ENCODE peak calls at places on chromosomes 4 and X, in seven cellular contexts. L, A, B, D, F, Y and V are unnamed samples. For H3K4me1, the result is how much of the 10 kb centered on the place peaks cover.

GRCh38 chr4:151730003-151730559 is 30.7 kb downstream of the GATB start:
- DNase-seq in L (no peak), A (peak), B (no peak), D (no peak), F (no peak), Y (no peak), V (peak)

GRCh38 chrX:119565110-119565663 is at the start of gene STEEP1:
- DNase-seq in L (peak), A (peak), B (peak), D (peak), F (peak), Y (peak), V (peak)

GRCh38 chrX:115112411-115112810 is 76.8 kb upstream of the RBMXL3 start:
- DNase-seq in L (no peak), A (no peak), B (no peak), D (no peak), F (no peak), Y (no peak), V (no peak)

GRCh38 chrX:104118765-104119164 is 6.4 kb downstream of the ZCCHC18 start:
- DNase-seq in L (no peak), A (no peak), B (no peak), D (no peak), F (no peak), Y (no peak), V (no peak)

GRCh38 chr4:26613735-26614134 is 29.9 kb downstream of the TBC1D19 start:
- DNase-seq in L (no peak), A (no peak), B (no peak), D (no peak), F (no peak), Y (no peak), V (no peak)

GRCh38 chr4:165537028-165537648 is 158.3 kb downstream of the CPE start:
- DNase-seq in L (no peak), A (peak), B (no peak), D (no peak), F (no peak), Y (no peak), V (peak)

GRCh38 chrX:25432396-25432795 is 416.6 kb upstream of the ARX start:
- DNase-seq in L (no peak), A (no peak), B (no peak), D (no peak), F (no peak), Y (no peak), V (no peak)

GRCh38 chr4:129526812-129527211 is 430.9 kb downstream of the C4orf33 start:
- DNase-seq in L (no peak), A (peak), B (no peak), D (no peak), F (no peak), Y (no peak), V (no peak)

GRCh38 chr4:187283306-187283705 is 559.6 kb upstream of the FAT1 start:
- DNase-seq in L (no peak), A (no peak), B (no peak), D (no peak), F (no peak), Y (no peak), V (no peak)

GRCh38 chr4:75243570-75243969 is 270.6 kb downstream of the RCHY1 start:
- DNase-seq in L (no peak), A (no peak), B (no peak), D (no peak), F (no peak), Y (no peak), V (no peak)

GRCh38 chr4:72701987-72702819 is 133.2 kb upstream of the ADAMTS3 start:
- DNase-seq in L (no peak), A (peak), B (no peak), D (no peak), F (no peak), Y (no peak), V (peak)

GRCh38 chrX:75781618-75782017 is 3.4 kb downstream of the MAGEE2 start:
- DNase-seq in L (no peak), A (no peak), B (peak), D (no peak), F (no peak), Y (no peak), V (no peak)

GRCh38 chrX:25442501-25442900 is 426.7 kb upstream of the ARX start:
- DNase-seq in L (no peak), A (peak), B (no peak), D (no peak), F (no peak), Y (no peak), V (no peak)

GRCh38 chrX:2662586-2662985 is 28.5 kb upstream of the CD99 start:
- DNase-seq in L (no peak), A (no peak), B (no peak), D (no peak), F (no peak), Y (no peak), V (no peak)

GRCh38 chrX:32483534-32484136 is 727.7 kb downstream of the DMD start:
- DNase-seq in L (no peak), A (peak), B (no peak), D (no peak), F (no peak), Y (no peak), V (peak)

GRCh38 chr4:126004936-126005335 is 690.2 kb downstream of the FAT4 start:
- DNase-seq in L (no peak), A (no peak), B (no peak), D (no peak), F (no peak), Y (no peak), V (peak)

GRCh38 chr4:133130171-133130570 is 18.9 kb upstream of the PCDH10 start:
- DNase-seq in L (no peak), A (no peak), B (no peak), D (no peak), F (no peak), Y (no peak), V (no peak)

GRCh38 chr4:14167876-14168510 is 540.5 kb upstream of the BOD1L1 start:
- DNase-seq in L (no peak), A (peak), B (no peak), D (no peak), F (no peak), Y (peak), V (peak)

GRCh38 chr4:16686195-16686594 is 212.2 kb downstream of the LDB2 start:
- DNase-seq in L (no peak), A (peak), B (no peak), D (no peak), F (no peak), Y (no peak), V (no peak)

GRCh38 chr4:154414796-154415195 is 76.8 kb downstream of the DCHS2 start:
- DNase-seq in L (no peak), A (no peak), B (no peak), D (no peak), F (no peak), Y (no peak), V (no peak)

GRCh38 chr4:182574706-182575105 is 331.5 kb downstream of the TENM3 start:
- DNase-seq in L (no peak), A (no peak), B (no peak), D (no peak), F (no peak), Y (no peak), V (no peak)

GRCh38 chr4:152536545-152537182 is 772 bp upstream of the FBXW7 start:
- DNase-seq in L (peak), A (peak), B (peak), D (peak), F (no peak), Y (peak), V (no peak)

GRCh38 chr4:100095729-100096595 is 94.3 kb downstream of the DDIT4L start:
- DNase-seq in L (peak), A (peak), B (peak), D (peak), F (peak), Y (no peak), V (no peak)

GRCh38 chr4:157896726-157897125 is 276.1 kb downstream of the GASK1B start:
- DNase-seq in L (no peak), A (no peak), B (no peak), D (no peak), F (no peak), Y (no peak), V (no peak)

GRCh38 chrX:20968996-20969395 is 405.2 kb upstream of the CNKSR2 start:
- DNase-seq in L (no peak), A (peak), B (no peak), D (no peak), F (no peak), Y (no peak), V (peak)

GRCh38 chr4:93066746-93067145 is 761.8 kb upstream of the ATOH1 start:
- DNase-seq in L (no peak), A (peak), B (no peak), D (no peak), F (no peak), Y (no peak), V (peak)

GRCh38 chr4:57369446-57369845 is 259.3 kb upstream of the IGFBP7 start:
- DNase-seq in L (no peak), A (no peak), B (no peak), D (no peak), F (no peak), Y (no peak), V (no peak)

GRCh38 chrX:254630-255215 is 26.5 kb upstream of the PLCXD1 start:
- DNase-seq in L (no peak), A (no peak), B (no peak), D (no peak), F (peak), Y (no peak), V (no peak)

GRCh38 chr4:114100288-114101031 is 121.0 kb upstream of the ARSJ start:
- DNase-seq in L (no peak), A (peak), B (no peak), D (no peak), F (no peak), Y (no peak), V (no peak)

GRCh38 chr4:85995361-85995760 is 364.5 kb downstream of the MAPK10 start:
- DNase-seq in L (no peak), A (no peak), B (no peak), D (no peak), F (no peak), Y (no peak), V (no peak)

GRCh38 chrX:18833071-18833731 is 125.8 kb downstream of the PPEF1 start:
- DNase-seq in L (peak), A (no peak), B (peak), D (no peak), F (peak), Y (no peak), V (no peak)

GRCh38 chrX:71993371-71993770 is 82.7 kb downstream of the NHSL2 start:
- DNase-seq in L (no peak), A (no peak), B (no peak), D (no peak), F (no peak), Y (no peak), V (no peak)

GRCh38 chr4:90958256-90958895 is 831.2 kb downstream of the CCSER1 start:
- DNase-seq in L (no peak), A (peak), B (no peak), D (no peak), F (no peak), Y (peak), V (peak)

GRCh38 chrX:48068096-48068887 is 3.1 kb downstream of the ZNF630 start:
- DNase-seq in L (no peak), A (no peak), B (no peak), D (no peak), F (no peak), Y (no peak), V (no peak)

GRCh38 chr4:73870778-73871177 is 1.6 kb downstream of the CXCL1 start:
- DNase-seq in L (no peak), A (peak), B (no peak), D (no peak), F (no peak), Y (no peak), V (peak)

GRCh38 chrX:97401586-97402101 is 517.9 kb downstream of the RPA4 start:
- DNase-seq in L (no peak), A (peak), B (no peak), D (no peak), F (no peak), Y (no peak), V (no peak)

GRCh38 chr4:24729041-24729730 is 66.2 kb upstream of the SOD3 start:
- DNase-seq in L (peak), A (no peak), B (no peak), D (no peak), F (no peak), Y (no peak), V (no peak)

GRCh38 chr4:183960912-183961569 is 55.9 kb downstream of the STOX2 start:
- DNase-seq in L (no peak), A (peak), B (no peak), D (no peak), F (no peak), Y (no peak), V (no peak)

GRCh38 chr4:71785957-71786356 is 2.1 kb upstream of the GC start:
- DNase-seq in L (no peak), A (no peak), B (no peak), D (no peak), F (no peak), Y (no peak), V (no peak)

GRCh38 chr4:7760228-7760627 is 179.4 kb downstream of the AFAP1 start:
- DNase-seq in L (no peak), A (no peak), B (no peak), D (no peak), F (peak), Y (no peak), V (no peak)

GRCh38 chrX:49155243-49155899 is 7.2 kb upstream of the MAGIX start:
- DNase-seq in L (no peak), A (peak), B (no peak), D (peak), F (no peak), Y (peak), V (peak)

GRCh38 chrX:49160908-49161307 is 1.6 kb upstream of the MAGIX start:
- DNase-seq in L (no peak), A (no peak), B (no peak), D (no peak), F (no peak), Y (no peak), V (no peak)

GRCh38 chrX:49157194-49157593 is 5.4 kb upstream of the MAGIX start:
- DNase-seq in L (no peak), A (no peak), B (no peak), D (no peak), F (no peak), Y (no peak), V (no peak)

GRCh38 chrX:49153467-49153866 is 9.1 kb upstream of the MAGIX start:
- DNase-seq in L (no peak), A (no peak), B (no peak), D (no peak), F (no peak), Y (no peak), V (no peak)

DNA sequence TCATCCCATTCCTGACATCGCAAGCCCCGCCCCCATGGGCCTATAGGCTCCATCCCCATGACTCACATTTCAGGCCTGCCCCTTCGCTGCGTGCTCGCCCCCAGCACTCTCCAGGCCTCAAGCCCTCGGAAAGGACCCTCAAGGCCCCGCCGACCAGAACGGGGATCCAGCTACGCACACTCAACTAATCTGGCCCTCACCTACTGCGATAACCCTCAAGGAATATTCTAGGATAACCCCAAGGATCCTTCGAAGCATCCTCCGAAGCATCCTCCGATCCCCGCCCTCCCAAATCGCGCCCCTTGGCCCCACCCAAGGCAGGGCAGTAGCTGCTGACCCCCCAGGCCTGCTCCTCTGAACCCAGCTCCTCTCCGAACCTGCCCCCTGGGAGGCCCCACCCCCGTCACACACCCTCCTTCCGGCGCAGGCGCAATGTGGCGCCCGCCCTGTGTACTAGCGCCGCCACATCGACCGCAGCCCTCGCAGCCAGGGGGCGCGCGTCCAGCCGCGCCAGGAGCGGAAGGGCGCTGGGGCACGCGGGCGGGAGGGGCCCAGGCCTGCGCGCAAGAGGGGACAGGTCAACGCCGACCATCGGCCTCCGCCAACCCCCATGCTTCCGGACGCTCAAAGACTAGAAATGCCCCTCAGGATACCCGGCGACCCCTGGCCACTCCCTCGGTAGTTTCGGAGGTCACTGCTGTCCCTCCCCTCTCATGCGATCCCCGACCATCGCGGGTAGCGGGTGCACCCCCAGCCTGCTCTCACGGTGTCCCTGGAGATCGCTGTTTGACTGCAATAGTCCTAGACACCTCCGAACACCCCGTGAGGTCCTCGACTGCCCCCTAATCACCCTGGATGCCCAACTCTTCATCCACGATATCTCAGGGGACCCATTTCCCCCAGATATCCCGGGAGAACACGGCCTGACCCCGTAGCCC is 6.4 kb upstream of the MAGIX start:
- DNase-seq in L (peak), A (peak), B (peak), D (peak), F (peak), Y (peak), V (peak)
- TF ChIP-seq CTCF in L (peak), A (peak), B (peak), D (peak), F (peak), Y (peak), V (peak)

DNA sequence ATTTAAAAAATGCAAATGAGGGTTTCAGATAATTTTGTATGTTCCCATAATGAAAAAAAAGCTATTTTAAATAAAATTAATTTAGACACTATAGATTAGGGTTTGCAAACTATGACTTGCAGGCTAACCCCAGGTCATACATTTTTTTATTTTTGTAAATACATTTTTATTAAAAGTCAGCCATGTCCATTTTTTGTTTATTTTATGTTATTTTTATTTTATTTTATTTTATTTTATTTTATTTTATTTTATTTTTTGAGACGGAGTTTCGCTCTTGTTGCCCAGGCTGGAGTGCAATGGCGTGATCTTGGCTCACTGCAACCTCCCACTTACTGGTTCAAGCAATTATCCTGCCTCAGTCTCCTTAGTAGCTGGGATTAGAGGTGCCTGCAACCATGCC is 460.6 kb downstream of the IL15 start:
- DNase-seq in L (no peak), A (no peak), B (no peak), D (no peak), F (no peak), Y (no peak), V (no peak)
- H3K27ac ChIP-seq in L (no peak), A (peak), B (no peak), D (no peak), F (no peak), Y (no peak), V (no peak)

DNA sequence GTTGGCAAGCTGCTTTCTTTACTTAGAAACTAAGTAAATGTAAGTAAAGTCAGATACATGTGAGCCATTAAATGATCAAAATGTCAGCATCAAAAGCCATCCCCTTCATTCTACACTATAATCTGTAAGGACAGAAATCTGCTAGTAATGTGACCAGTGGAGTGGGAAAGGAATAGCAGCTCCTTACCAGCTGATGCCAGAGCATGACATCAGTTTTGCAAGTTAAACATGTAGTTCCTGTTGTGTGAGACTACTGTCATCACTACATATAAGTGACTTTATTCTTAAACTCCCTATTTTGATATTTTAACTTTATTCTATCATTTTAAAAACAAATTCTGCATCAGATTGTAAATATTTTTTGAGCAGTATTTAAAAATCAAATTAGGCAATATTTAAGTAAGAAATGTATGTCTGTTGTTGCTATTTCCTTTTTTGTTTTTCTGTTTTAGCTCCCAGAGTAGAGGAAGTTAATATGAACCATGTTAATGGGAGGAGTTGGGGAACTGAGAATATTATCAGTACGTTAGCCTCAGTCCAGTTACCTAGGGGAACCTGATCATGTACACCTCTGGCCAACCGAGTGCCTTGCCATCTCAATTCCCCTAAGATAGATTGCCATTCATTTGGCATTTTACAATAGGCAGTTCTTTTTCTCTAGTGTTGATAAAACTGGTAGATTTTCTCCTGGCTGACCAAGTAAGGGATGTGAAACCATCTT is 34.8 kb downstream of the CCNI start:
- DNase-seq in L (no peak), A (no peak), B (no peak), D (no peak), F (no peak), Y (no peak), V (no peak)
- H3K4me1 ChIP-seq in L (under half), A (under half), B (under half), D (under half), F (under half), Y (under half), V (under half)

GRCh38 chrX:38458071-38458470 is 103.3 kb upstream of the TSPAN7 start:
- DNase-seq in L (no peak), A (no peak), B (no peak), D (no peak), F (no peak), Y (no peak), V (no peak)
- TF ChIP-seq CTCF in L (no peak), A (no peak), B (no peak), D (no peak), F (peak), Y (no peak), V (peak)

GRCh38 chr4:53906786-53907185 is 157.6 kb downstream of the CHIC2 start:
- DNase-seq in L (no peak), A (no peak), B (no peak), D (no peak), F (no peak), Y (no peak), V (no peak)

GRCh38 chr4:53907772-53908171 is 156.6 kb downstream of the CHIC2 start:
- DNase-seq in L (no peak), A (no peak), B (no peak), D (no peak), F (no peak), Y (no peak), V (no peak)

GRCh38 chr4:53908661-53909078 is 155.7 kb downstream of the CHIC2 start:
- DNase-seq in L (no peak), A (peak), B (no peak), D (peak), F (no peak), Y (peak), V (peak)

GRCh38 chr4:53905281-53905934 is 159.0 kb downstream of the CHIC2 start:
- DNase-seq in L (no peak), A (no peak), B (no peak), D (no peak), F (no peak), Y (no peak), V (no peak)

GRCh38 chr4:53905935-53906377 is 158.4 kb downstream of the CHIC2 start:
- DNase-seq in L (no peak), A (peak), B (peak), D (no peak), F (peak), Y (no peak), V (no peak)
- H3K27ac ChIP-seq in L (peak), A (no peak), B (peak), D (peak), F (no peak), Y (no peak), V (no peak)

GRCh38 chr4:10104211-10104990 is 12.2 kb downstream of the WDR1 start:
- DNase-seq in L (peak), A (no peak), B (no peak), D (no peak), F (no peak), Y (no peak), V (no peak)

GRCh38 chr4:10105920-10106319 is 10.7 kb downstream of the WDR1 start:
- DNase-seq in L (no peak), A (no peak), B (no peak), D (no peak), F (no peak), Y (no peak), V (no peak)

GRCh38 chr4:10104991-10105276 is 11.7 kb downstream of the WDR1 start:
- DNase-seq in L (no peak), A (no peak), B (no peak), D (no peak), F (no peak), Y (no peak), V (no peak)

GRCh38 chr4:10106421-10107039 is 10.1 kb downstream of the WDR1 start:
- DNase-seq in L (peak), A (peak), B (peak), D (peak), F (peak), Y (peak), V (peak)

GRCh38 chr4:10105421-10105820 is 11.2 kb downstream of the WDR1 start:
- DNase-seq in L (no peak), A (peak), B (no peak), D (no peak), F (no peak), Y (no peak), V (peak)
- H3K4me1 ChIP-seq in L (half or more), A (half or more), B (under half), D (half or more), F (half or more), Y (under half), V (half or more)